ENCODE peak calls at places on chromosomes 12 and 14, in ten cellular contexts. X, A, H, J, L, C, O, Y, N and B are unnamed samples.

GRCh38 chr14:102238131-102238530 is 66.8 kb downstream of the MOK start:
- DNase-seq in X (no peak), A (no peak), H (no peak), J (no peak), L (no peak), C (no peak), O (no peak), Y (no peak), N (no peak), B (no peak)

GRCh38 chr12:93022603-93023340 is 93.7 kb upstream of the EEA1 start:
- DNase-seq in X (no peak), A (no peak), H (no peak), J (no peak), L (no peak), C (no peak), O (no peak), Y (no peak), N (peak; percentile 14), B (peak; percentile 40)

GRCh38 chr14:99281396-99281795 is 9.4 kb upstream of the BCL11B start:
- DNase-seq in X (no peak), A (no peak), H (no peak), J (no peak), L (no peak), C (no peak), O (no peak), Y (no peak), N (no peak), B (no peak)

GRCh38 chr12:82120901-82121300 is 237.3 kb downstream of the CCDC59 start:
- DNase-seq in X (no peak), A (no peak), H (no peak), J (no peak), L (no peak), C (no peak), O (no peak), Y (no peak), N (no peak), B (no peak)

GRCh38 chr12:24778486-24779304 is 170.2 kb downstream of the BCAT1 start:
- DNase-seq in X (no peak), A (no peak), H (peak; percentile 60), J (no peak), L (no peak), C (peak; percentile 68), O (no peak), Y (peak; percentile 28), N (peak; percentile 11), B (peak; percentile 41)

GRCh38 chr14:38187475-38187874 is 20.2 kb upstream of the SSTR1 start:
- DNase-seq in X (no peak), A (no peak), H (no peak), J (no peak), L (no peak), C (no peak), O (no peak), Y (no peak), N (no peak), B (no peak)

GRCh38 chr12:78208106-78208505 is 377.4 kb downstream of the NAV3 start:
- DNase-seq in X (no peak), A (no peak), H (no peak), J (no peak), L (no peak), C (no peak), O (no peak), Y (no peak), N (no peak), B (no peak)

GRCh38 chr12:88996389-88996788 is 355.9 kb downstream of the DUSP6 start:
- DNase-seq in X (no peak), A (no peak), H (no peak), J (no peak), L (no peak), C (no peak), O (no peak), Y (no peak), N (no peak), B (no peak)

GRCh38 chr12:31232361-31232965 is 93.5 kb downstream of the SINHCAF start:
- DNase-seq in X (no peak), A (no peak), H (no peak), J (no peak), L (no peak), C (no peak), O (no peak), Y (no peak), N (no peak), B (no peak)

GRCh38 chr12:84508325-84508861 is 404.2 kb downstream of the SLC6A15 start:
- DNase-seq in X (no peak), A (no peak), H (peak; percentile 60), J (no peak), L (no peak), C (peak; percentile 8), O (peak; percentile 65), Y (peak; percentile 88), N (peak; percentile 72), B (peak; percentile 89)

GRCh38 chr12:14774074-14774943 is 29.0 kb downstream of the WBP11 start:
- DNase-seq in X (peak; percentile 94), A (peak; percentile 96), H (peak; percentile 84), J (peak; percentile 89), L (no peak), C (peak; percentile 97), O (peak; percentile 92), Y (peak; percentile 90), N (peak; percentile 96), B (peak; percentile 95)